ENCODE peak calls at places on chromosomes 12 and 14, in seven cellular contexts. S, E, A, O, K, N and J are unnamed samples.

GRCh38 chr14:101500681-101501080 is 60.6 kb upstream of the DIO3 start:
- DNase-seq in S (no peak), E (peak), A (no peak), O (no peak), K (no peak), N (no peak), J (no peak)

GRCh38 chr12:122031342-122032216 is 9.9 kb downstream of the BCL7A start:
- DNase-seq in S (peak), E (no peak), A (peak), O (peak), K (peak), N (peak), J (no peak)

GRCh38 chr12:120793357-120793756 is 67.7 kb downstream of the ACADS start:
- DNase-seq in S (no peak), E (no peak), A (no peak), O (no peak), K (no peak), N (no peak), J (no peak)

GRCh38 chr12:39272934-39273770 is 169.8 kb downstream of the KIF21A start:
- DNase-seq in S (peak), E (no peak), A (peak), O (peak), K (no peak), N (peak), J (peak)

GRCh38 chr12:92603741-92604432 is 98.9 kb upstream of the PLEKHG7 start:
- DNase-seq in S (no peak), E (no peak), A (no peak), O (peak), K (no peak), N (no peak), J (no peak)

GRCh38 chr12:109612975-109613502 is 39.4 kb downstream of the MVK start:
- DNase-seq in S (no peak), E (no peak), A (no peak), O (peak), K (no peak), N (peak), J (peak)

GRCh38 chr14:81710232-81710845 is 176.7 kb upstream of the SEL1L start:
- DNase-seq in S (no peak), E (no peak), A (peak), O (no peak), K (no peak), N (peak), J (peak)

GRCh38 chr12:124057691-124058090 is 84.7 kb downstream of the ZNF664 start:
- DNase-seq in S (no peak), E (no peak), A (no peak), O (no peak), K (no peak), N (no peak), J (no peak)

DNA sequence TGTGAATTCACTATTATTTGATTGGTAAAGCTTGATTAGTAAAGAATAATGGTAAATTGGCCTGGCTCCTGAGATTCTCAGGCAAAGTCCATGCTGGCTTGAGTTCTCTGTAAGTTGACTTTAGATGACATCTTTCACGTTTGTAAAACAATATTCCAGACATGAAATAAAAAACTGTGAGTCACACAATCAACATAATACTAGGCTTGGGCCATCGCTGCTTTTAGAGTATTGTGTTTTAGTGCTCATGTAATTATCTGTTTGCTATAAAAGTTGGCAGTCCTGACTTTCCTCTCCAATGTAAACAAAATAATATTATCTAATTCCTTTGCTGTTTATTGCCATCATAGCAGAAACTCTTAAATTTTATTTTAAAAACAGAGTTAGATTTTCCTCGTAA is 3.9 kb upstream of the TBC1D30 start:
- DNase-seq in S (no peak), E (no peak), A (no peak), O (no peak), K (no peak), N (no peak), J (no peak)
- TF ChIP-seq CTCF in S (no peak), E (no peak), A (no peak), O (no peak), K (no peak), N (no peak), J (no peak)

GRCh38 chr14:20345366-20345765 is 1.9 kb downstream of the PARP2 start:
- DNase-seq in S (no peak), E (no peak), A (no peak), O (no peak), K (no peak), N (no peak), J (no peak)

GRCh38 chr14:20346713-20347112 is 3.3 kb downstream of the PARP2 start:
- DNase-seq in S (no peak), E (no peak), A (no peak), O (no peak), K (no peak), N (no peak), J (no peak)

GRCh38 chr14:20347747-20348146 is 4.3 kb downstream of the PARP2 start:
- DNase-seq in S (no peak), E (no peak), A (no peak), O (no peak), K (no peak), N (no peak), J (no peak)

GRCh38 chr14:20350280-20350679 is 6.8 kb downstream of the PARP2 start:
- DNase-seq in S (no peak), E (no peak), A (no peak), O (no peak), K (no peak), N (no peak), J (peak)

GRCh38 chr14:20350860-20351259 is 7.4 kb downstream of the PARP2 start:
- DNase-seq in S (no peak), E (no peak), A (no peak), O (no peak), K (no peak), N (no peak), J (peak)
- TF ChIP-seq CTCF in S (no peak), E (no peak), A (peak), O (peak), K (no peak), N (peak), J (peak)

GRCh38 chr12:11892065-11892391 is 178.7 kb upstream of the BCL2L14 start:
- DNase-seq in S (no peak), E (no peak), A (no peak), O (no peak), K (no peak), N (no peak), J (no peak)
- TF ChIP-seq CTCF in S (peak), E (no peak), A (peak), O (no peak), K (no peak), N (peak), J (peak)

GRCh38 chr14:75141967-75142366 is 15.1 kb upstream of the NEK9 start:
- DNase-seq in S (no peak), E (no peak), A (no peak), O (peak), K (no peak), N (peak), J (peak)
- TF ChIP-seq CTCF in S (peak), E (no peak), A (peak), O (peak), K (no peak), N (peak), J (peak)

DNA sequence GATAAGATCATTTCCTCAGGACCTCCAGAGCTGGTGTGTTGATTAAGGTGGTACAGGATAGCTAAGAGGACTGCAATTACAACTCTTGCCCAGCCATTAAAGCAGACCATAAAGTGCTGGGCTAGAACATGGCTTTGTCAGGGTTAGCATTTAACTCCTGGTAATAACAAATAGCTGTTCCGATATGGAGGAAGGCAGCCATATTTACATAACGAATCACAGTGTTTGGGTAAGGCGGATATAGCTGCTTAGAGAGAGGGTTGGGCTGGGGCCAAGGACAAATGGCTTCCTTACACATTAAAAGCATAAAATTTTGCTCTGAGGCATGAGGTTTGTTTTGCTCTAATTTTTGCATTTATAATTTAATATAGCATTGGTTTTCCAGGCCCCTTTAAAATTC is 297.7 kb upstream of the DDHD1 start:
- DNase-seq in S (peak), E (no peak), A (no peak), O (peak), K (no peak), N (no peak), J (no peak)
- TF ChIP-seq CTCF in S (no peak), E (no peak), A (no peak), O (no peak), K (no peak), N (no peak), J (no peak)

GRCh38 chr12:94148841-94149780 is 734 bp downstream of the PLXNC1 start:
- DNase-seq in S (peak), E (no peak), A (no peak), O (peak), K (no peak), N (no peak), J (no peak)
- TF ChIP-seq CTCF in S (peak), E (peak), A (peak), O (peak), K (peak), N (peak), J (peak)